ENCODE peak calls at places on chromosomes 1 and 21, in eight cellular contexts. One of them, this sample, is unnamed.

GRCh38 chr1:116887212-116887611 is 22.5 kb upstream of the PTGFRN start:
- DNase-seq in BE2C: no peak
- DNase-seq in tibial artery: no peak
- DNase-seq in aorta: no peak
- DNase-seq in neuronal stem cell: no peak
- DNase-seq in CD8-positive, alpha-beta T cell: no peak
- DNase-seq in iPS DF 6.9: no peak
- DNase-seq in GM23248: no peak
- DNase-seq in this sample: no peak

GRCh38 chr1:9233241-9233941 is 1.2 kb upstream of the H6PD start:
- DNase-seq in BE2C: no peak
- DNase-seq in tibial artery: peak; percentile 98
- DNase-seq in aorta: peak; percentile 92
- DNase-seq in neuronal stem cell: no peak
- DNase-seq in CD8-positive, alpha-beta T cell: no peak
- DNase-seq in iPS DF 6.9: no peak
- DNase-seq in GM23248: peak; percentile 92
- DNase-seq in this sample: peak; percentile 91

GRCh38 chr1:2255420-2256369 is 27.6 kb downstream of the SKI start:
- DNase-seq in BE2C: no peak
- DNase-seq in tibial artery: no peak
- DNase-seq in aorta: no peak
- DNase-seq in neuronal stem cell: no peak
- DNase-seq in CD8-positive, alpha-beta T cell: peak; percentile 93
- DNase-seq in iPS DF 6.9: no peak
- DNase-seq in GM23248: peak; percentile 82
- DNase-seq in this sample: no peak

GRCh38 chr1:119564548-119564947 is 57.5 kb downstream of the HSD3B1 start:
- DNase-seq in BE2C: no peak
- DNase-seq in tibial artery: no peak
- DNase-seq in aorta: no peak
- DNase-seq in neuronal stem cell: no peak
- DNase-seq in CD8-positive, alpha-beta T cell: no peak
- DNase-seq in iPS DF 6.9: no peak
- DNase-seq in GM23248: no peak
- DNase-seq in this sample: no peak

GRCh38 chr1:201562257-201562656 is 23.3 kb downstream of the NAV1 start:
- DNase-seq in BE2C: peak; percentile 60
- DNase-seq in tibial artery: no peak
- DNase-seq in aorta: no peak
- DNase-seq in neuronal stem cell: no peak
- DNase-seq in CD8-positive, alpha-beta T cell: no peak
- DNase-seq in iPS DF 6.9: no peak
- DNase-seq in GM23248: peak; percentile 95
- DNase-seq in this sample: no peak

GRCh38 chr1:45037456-45037855 is 25.4 kb downstream of the UROD start:
- DNase-seq in BE2C: peak; percentile 8
- DNase-seq in tibial artery: no peak
- DNase-seq in aorta: no peak
- DNase-seq in neuronal stem cell: no peak
- DNase-seq in CD8-positive, alpha-beta T cell: no peak
- DNase-seq in iPS DF 6.9: no peak
- DNase-seq in GM23248: peak; percentile 7
- DNase-seq in this sample: no peak

GRCh38 chr1:24418898-24419628 is 3.5 kb downstream of the NIPAL3 start:
- DNase-seq in BE2C: no peak
- DNase-seq in tibial artery: no peak
- DNase-seq in aorta: no peak
- DNase-seq in neuronal stem cell: no peak
- DNase-seq in CD8-positive, alpha-beta T cell: peak; percentile 28
- DNase-seq in iPS DF 6.9: no peak
- DNase-seq in GM23248: peak; percentile 42
- DNase-seq in this sample: no peak

GRCh38 chr1:14516974-14517812 is 81.3 kb upstream of the KAZN start:
- DNase-seq in BE2C: no peak
- DNase-seq in tibial artery: no peak
- DNase-seq in aorta: no peak
- DNase-seq in neuronal stem cell: no peak
- DNase-seq in CD8-positive, alpha-beta T cell: no peak
- DNase-seq in iPS DF 6.9: no peak
- DNase-seq in GM23248: peak; percentile 97
- DNase-seq in this sample: peak; percentile 16

GRCh38 chr21:45880097-45881068 is 101.2 kb upstream of the COL6A1 start:
- DNase-seq in BE2C: peak; percentile 83
- DNase-seq in tibial artery: peak; percentile 72
- DNase-seq in aorta: peak; percentile 78
- DNase-seq in neuronal stem cell: peak; percentile 78
- DNase-seq in CD8-positive, alpha-beta T cell: peak; percentile 75
- DNase-seq in iPS DF 6.9: peak; percentile 68
- DNase-seq in GM23248: peak; percentile 87
- DNase-seq in this sample: no peak

GRCh38 chr1:40389871-40390560 is 16.5 kb downstream of the SMAP2 start:
- DNase-seq in BE2C: no peak
- DNase-seq in tibial artery: peak; percentile 76
- DNase-seq in aorta: no peak
- DNase-seq in neuronal stem cell: no peak
- DNase-seq in CD8-positive, alpha-beta T cell: peak; percentile 53
- DNase-seq in iPS DF 6.9: no peak
- DNase-seq in GM23248: peak; percentile 90
- DNase-seq in this sample: peak; percentile 19

GRCh38 chr1:204426474-204426873 is 14.9 kb upstream of the PPP1R15B start:
- DNase-seq in BE2C: no peak
- DNase-seq in tibial artery: no peak
- DNase-seq in aorta: no peak
- DNase-seq in neuronal stem cell: no peak
- DNase-seq in CD8-positive, alpha-beta T cell: no peak
- DNase-seq in iPS DF 6.9: no peak
- DNase-seq in GM23248: no peak
- DNase-seq in this sample: peak; percentile 3

GRCh38 chr1:59878370-59878769 is 48.2 kb downstream of the CYP2J2 start:
- DNase-seq in BE2C: no peak
- DNase-seq in tibial artery: no peak
- DNase-seq in aorta: no peak
- DNase-seq in neuronal stem cell: no peak
- DNase-seq in CD8-positive, alpha-beta T cell: no peak
- DNase-seq in iPS DF 6.9: no peak
- DNase-seq in GM23248: no peak
- DNase-seq in this sample: no peak

GRCh38 chr1:31214316-31215082 is 25.2 kb downstream of the NKAIN1 start:
- DNase-seq in BE2C: no peak
- DNase-seq in tibial artery: no peak
- DNase-seq in aorta: no peak
- DNase-seq in neuronal stem cell: no peak
- DNase-seq in CD8-positive, alpha-beta T cell: no peak
- DNase-seq in iPS DF 6.9: no peak
- DNase-seq in GM23248: no peak
- DNase-seq in this sample: no peak

GRCh38 chr1:223393275-223394214 is at the start of gene CCDC185:
- DNase-seq in BE2C: no peak
- DNase-seq in tibial artery: no peak
- DNase-seq in aorta: peak; percentile 48
- DNase-seq in neuronal stem cell: no peak
- DNase-seq in CD8-positive, alpha-beta T cell: no peak
- DNase-seq in iPS DF 6.9: no peak
- DNase-seq in GM23248: peak; percentile 54
- DNase-seq in this sample: no peak

GRCh38 chr1:101394041-101394440 is 157.2 kb downstream of the S1PR1 start:
- DNase-seq in BE2C: no peak
- DNase-seq in tibial artery: no peak
- DNase-seq in aorta: no peak
- DNase-seq in neuronal stem cell: no peak
- DNase-seq in CD8-positive, alpha-beta T cell: no peak
- DNase-seq in iPS DF 6.9: no peak
- DNase-seq in GM23248: peak; percentile 20
- DNase-seq in this sample: no peak

GRCh38 chr1:226302731-226303130 is 6.2 kb downstream of the LIN9 start:
- DNase-seq in BE2C: no peak
- DNase-seq in tibial artery: no peak
- DNase-seq in aorta: no peak
- DNase-seq in neuronal stem cell: no peak
- DNase-seq in CD8-positive, alpha-beta T cell: no peak
- DNase-seq in iPS DF 6.9: no peak
- DNase-seq in GM23248: no peak
- DNase-seq in this sample: no peak

GRCh38 chr1:116379057-116379630 is 6.1 kb downstream of the ATP1A1 start:
- DNase-seq in BE2C: no peak
- DNase-seq in tibial artery: no peak
- DNase-seq in aorta: no peak
- DNase-seq in neuronal stem cell: no peak
- DNase-seq in CD8-positive, alpha-beta T cell: no peak
- DNase-seq in iPS DF 6.9: no peak
- DNase-seq in GM23248: peak; percentile 57
- DNase-seq in this sample: no peak

DNA sequence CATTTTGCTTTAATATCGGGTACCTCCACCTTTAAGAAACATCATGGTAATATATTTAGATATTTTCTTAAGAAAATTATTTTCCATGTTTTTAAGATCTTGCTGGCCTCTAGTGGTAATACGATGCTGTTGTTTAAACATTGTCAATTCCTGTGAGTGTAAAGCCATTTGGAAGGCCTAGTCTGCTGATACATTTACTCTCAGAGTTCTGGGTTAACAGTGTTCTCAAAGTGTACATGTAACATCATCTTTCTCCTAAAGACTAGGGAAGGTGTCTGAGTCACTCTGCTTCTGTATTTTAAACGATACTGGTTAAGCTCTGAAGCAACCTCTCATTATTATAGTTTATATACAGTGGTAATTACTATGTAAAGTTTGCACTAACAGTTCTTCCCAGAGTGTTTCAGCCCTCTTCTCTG is 189.1 kb downstream of the RASAL2 start:
- DNase-seq in BE2C: no peak
- DNase-seq in tibial artery: no peak
- DNase-seq in aorta: no peak
- DNase-seq in neuronal stem cell: no peak
- DNase-seq in CD8-positive, alpha-beta T cell: no peak
- DNase-seq in iPS DF 6.9: no peak
- DNase-seq in GM23248: peak; percentile 74
- DNase-seq in this sample: no peak
- H3K4me1 ChIP-seq in BE2C: no peaks in the 10 kb centered on the region
- H3K4me1 ChIP-seq in tibial artery: peaks cover 54% of the 10 kb centered on the region
- H3K4me1 ChIP-seq in aorta: no peaks in the 10 kb centered on the region
- H3K4me1 ChIP-seq in neuronal stem cell: peaks cover 10% of the 10 kb centered on the region
- H3K4me1 ChIP-seq in CD8-positive, alpha-beta T cell: no peaks in the 10 kb centered on the region
- H3K4me1 ChIP-seq in iPS DF 6.9: no peaks in the 10 kb centered on the region
- H3K4me1 ChIP-seq in GM23248: peaks cover 30% of the 10 kb centered on the region
- H3K4me1 ChIP-seq in this sample: no peaks in the 10 kb centered on the region

GRCh38 chr1:160741092-160741501 is 2.0 kb downstream of the SLAMF7 start:
- DNase-seq in BE2C: no peak
- DNase-seq in tibial artery: no peak
- DNase-seq in aorta: no peak
- DNase-seq in neuronal stem cell: no peak
- DNase-seq in CD8-positive, alpha-beta T cell: no peak
- DNase-seq in iPS DF 6.9: no peak
- DNase-seq in GM23248: no peak
- DNase-seq in this sample: no peak

GRCh38 chr1:160741597-160742348 is 2.7 kb downstream of the SLAMF7 start:
- DNase-seq in BE2C: no peak
- DNase-seq in tibial artery: no peak
- DNase-seq in aorta: no peak
- DNase-seq in neuronal stem cell: no peak
- DNase-seq in CD8-positive, alpha-beta T cell: no peak
- DNase-seq in iPS DF 6.9: no peak
- DNase-seq in GM23248: no peak
- DNase-seq in this sample: no peak

GRCh38 chr1:160740133-160740688 is 1.2 kb downstream of the SLAMF7 start:
- DNase-seq in BE2C: no peak
- DNase-seq in tibial artery: no peak
- DNase-seq in aorta: no peak
- DNase-seq in neuronal stem cell: no peak
- DNase-seq in CD8-positive, alpha-beta T cell: no peak
- DNase-seq in iPS DF 6.9: no peak
- DNase-seq in GM23248: no peak
- DNase-seq in this sample: no peak

GRCh38 chr1:160738266-160738665 is 781 bp upstream of the SLAMF7 start:
- DNase-seq in BE2C: no peak
- DNase-seq in tibial artery: no peak
- DNase-seq in aorta: no peak
- DNase-seq in neuronal stem cell: no peak
- DNase-seq in CD8-positive, alpha-beta T cell: no peak
- DNase-seq in iPS DF 6.9: no peak
- DNase-seq in GM23248: no peak
- DNase-seq in this sample: no peak

DNA sequence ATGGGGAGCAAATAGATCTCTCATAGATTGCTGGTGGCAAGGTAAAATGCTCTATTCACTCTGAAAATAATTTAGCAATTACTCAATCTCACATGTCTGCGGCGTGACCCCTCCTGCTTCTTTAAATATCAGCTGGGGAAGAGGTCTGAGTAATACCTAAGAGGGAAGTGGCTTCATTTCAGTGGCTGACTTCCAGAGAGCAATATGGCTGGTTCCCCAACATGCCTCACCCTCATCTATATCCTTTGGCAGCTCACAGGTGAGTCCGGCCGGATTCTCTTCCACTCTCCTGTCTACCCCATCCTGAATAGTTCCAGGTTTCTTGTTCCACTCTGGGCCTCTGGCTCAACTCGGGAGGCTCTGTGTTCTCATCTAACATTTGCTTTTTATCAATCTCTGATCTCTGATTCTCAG is at the start of gene SLAMF7:
- DNase-seq in BE2C: no peak
- DNase-seq in tibial artery: no peak
- DNase-seq in aorta: peak; percentile 51
- DNase-seq in neuronal stem cell: no peak
- DNase-seq in CD8-positive, alpha-beta T cell: peak; percentile 57
- DNase-seq in iPS DF 6.9: no peak
- DNase-seq in GM23248: no peak
- DNase-seq in this sample: no peak
- H3K4me1 ChIP-seq in BE2C: no peaks in the 10 kb centered on the region
- H3K4me1 ChIP-seq in tibial artery: no peaks in the 10 kb centered on the region
- H3K4me1 ChIP-seq in aorta: no peaks in the 10 kb centered on the region
- H3K4me1 ChIP-seq in neuronal stem cell: no peaks in the 10 kb centered on the region
- H3K4me1 ChIP-seq in CD8-positive, alpha-beta T cell: peaks cover 29% of the 10 kb centered on the region
- H3K4me1 ChIP-seq in iPS DF 6.9: no peaks in the 10 kb centered on the region
- H3K4me1 ChIP-seq in GM23248: no peaks in the 10 kb centered on the region
- H3K4me1 ChIP-seq in this sample: no peaks in the 10 kb centered on the region

DNA sequence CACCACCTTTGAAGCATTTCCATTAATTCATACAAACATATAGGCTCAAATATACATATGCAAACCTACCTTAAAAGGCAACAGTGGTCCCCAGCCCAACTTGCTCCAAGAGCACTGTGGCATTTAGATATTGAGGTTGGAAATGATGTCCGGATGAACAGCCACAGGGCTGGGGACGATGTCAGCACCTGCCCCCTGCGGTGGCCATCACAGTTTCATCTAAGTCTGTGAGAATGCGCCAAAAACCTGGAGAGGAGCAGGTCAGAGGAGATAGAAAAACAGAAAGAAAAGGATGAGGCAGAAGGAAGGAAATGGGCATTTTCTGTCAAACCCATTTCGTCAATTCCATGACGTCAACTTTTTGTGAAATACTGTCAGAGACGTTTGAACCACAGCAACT is 67.4 kb downstream of the TIAM1 start:
- DNase-seq in BE2C: no peak
- DNase-seq in tibial artery: no peak
- DNase-seq in aorta: no peak
- DNase-seq in neuronal stem cell: no peak
- DNase-seq in CD8-positive, alpha-beta T cell: no peak
- DNase-seq in iPS DF 6.9: no peak
- DNase-seq in GM23248: no peak
- DNase-seq in this sample: no peak
- H3K4me1 ChIP-seq in BE2C: no peaks in the 10 kb centered on the region
- H3K4me1 ChIP-seq in tibial artery: no peaks in the 10 kb centered on the region
- H3K4me1 ChIP-seq in aorta: no peaks in the 10 kb centered on the region
- H3K4me1 ChIP-seq in neuronal stem cell: no peaks in the 10 kb centered on the region
- H3K4me1 ChIP-seq in CD8-positive, alpha-beta T cell: peaks cover under 1% of the 10 kb centered on the region
- H3K4me1 ChIP-seq in iPS DF 6.9: no peaks in the 10 kb centered on the region
- H3K4me1 ChIP-seq in GM23248: peaks cover 20% of the 10 kb centered on the region
- H3K4me1 ChIP-seq in this sample: no peaks in the 10 kb centered on the region

GRCh38 chr1:46422261-46422871 is 28.2 kb downstream of the FAAH start:
- DNase-seq in BE2C: no peak
- DNase-seq in tibial artery: no peak
- DNase-seq in aorta: no peak
- DNase-seq in neuronal stem cell: no peak
- DNase-seq in CD8-positive, alpha-beta T cell: no peak
- DNase-seq in iPS DF 6.9: no peak
- DNase-seq in GM23248: no peak
- DNase-seq in this sample: no peak
- H3K4me1 ChIP-seq in BE2C: no peaks in the 10 kb centered on the region
- H3K4me1 ChIP-seq in tibial artery: no peaks in the 10 kb centered on the region
- H3K4me1 ChIP-seq in aorta: no peaks in the 10 kb centered on the region
- H3K4me1 ChIP-seq in neuronal stem cell: no peaks in the 10 kb centered on the region
- H3K4me1 ChIP-seq in CD8-positive, alpha-beta T cell: no peaks in the 10 kb centered on the region
- H3K4me1 ChIP-seq in iPS DF 6.9: no peaks in the 10 kb centered on the region
- H3K4me1 ChIP-seq in GM23248: no peaks in the 10 kb centered on the region
- H3K4me1 ChIP-seq in this sample: no peaks in the 10 kb centered on the region

This sample was measured in uterus.